ENCODE peak calls at places on chromosome 20, in four cellular contexts. T is SK-N-MC, M is H9, Y is amniotic stem cell. X is an unnamed sample.

GRCh38 chr20:6576721-6577120 is 190.8 kb upstream of the BMP2 start:
- DNase-seq in T (no peak), M (no peak), Y (no peak), X (no peak)

GRCh38 chr20:3146732-3147341 is 12.8 kb downstream of the FASTKD5 start:
- DNase-seq in T (no peak), M (no peak), Y (no peak), X (no peak)

GRCh38 chr20:50144362-50144761 is 9.2 kb downstream of the PEDS1 start:
- DNase-seq in T (no peak), M (no peak), Y (peak), X (peak)

GRCh38 chr20:50513169-50514034 is 3.2 kb downstream of the PTPN1 start:
- DNase-seq in T (no peak), M (no peak), Y (no peak), X (peak)

GRCh38 chr20:36317675-36318074 is 11.5 kb downstream of the DLGAP4 start:
- DNase-seq in T (no peak), M (peak), Y (no peak), X (no peak)

GRCh38 chr20:17228624-17229061 is 1.8 kb downstream of the PCSK2 start:
- DNase-seq in T (peak), M (peak), Y (no peak), X (no peak)

GRCh38 chr20:58554541-58554940 is 39.3 kb upstream of the APCDD1L start:
- DNase-seq in T (no peak), M (peak), Y (no peak), X (no peak)

GRCh38 chr20:815914-816606 is 17.5 kb upstream of the FAM110A start:
- DNase-seq in T (peak), M (peak), Y (no peak), X (no peak)

GRCh38 chr20:57133926-57134650 is 132.4 kb downstream of the BMP7 start:
- DNase-seq in T (no peak), M (no peak), Y (no peak), X (no peak)

GRCh38 chr20:49891486-49891885 is 23.8 kb downstream of the SPATA2 start:
- DNase-seq in T (no peak), M (no peak), Y (no peak), X (no peak)

GRCh38 chr20:2149507-2149906 is 47.9 kb downstream of the STK35 start:
- DNase-seq in T (no peak), M (no peak), Y (no peak), X (no peak)

GRCh38 chr20:1265226-1265915 is 723 bp upstream of the SNPH start:
- DNase-seq in T (no peak), M (no peak), Y (no peak), X (no peak)

GRCh38 chr20:38311100-38311499 is 7.1 kb downstream of the BPI start:
- DNase-seq in T (no peak), M (no peak), Y (no peak), X (no peak)

GRCh38 chr20:64031822-64032314 is 4.1 kb upstream of the C20orf204 start:
- DNase-seq in T (no peak), M (no peak), Y (no peak), X (no peak)

GRCh38 chr20:62117658-62118057 is 4.6 kb upstream of the LSM14B start:
- DNase-seq in T (no peak), M (no peak), Y (no peak), X (no peak)

GRCh38 chr20:18504479-18505060 is 3.2 kb upstream of the SEC23B start:
- DNase-seq in T (no peak), M (peak), Y (no peak), X (no peak)

GRCh38 chr20:47998736-47999135 is 213.5 kb upstream of the SULF2 start:
- DNase-seq in T (no peak), M (no peak), Y (no peak), X (no peak)

GRCh38 chr20:20860078-20860806 is 147.8 kb upstream of the RALGAPA2 start:
- DNase-seq in T (peak), M (peak), Y (peak), X (peak)

GRCh38 chr20:57033994-57034393 is 232.4 kb downstream of the BMP7 start:
- DNase-seq in T (no peak), M (no peak), Y (no peak), X (no peak)

GRCh38 chr20:24672886-24673677 is 203.7 kb downstream of the SYNDIG1 start:
- DNase-seq in T (no peak), M (no peak), Y (peak), X (peak)

GRCh38 chr20:25408170-25408547 is 686 bp downstream of the GINS1 start:
- DNase-seq in T (no peak), M (no peak), Y (no peak), X (no peak)

GRCh38 chr20:59004763-59005522 is 2.1 kb downstream of the CTSZ start:
- DNase-seq in T (no peak), M (no peak), Y (no peak), X (no peak)

GRCh38 chr20:32960849-32961731 is 43.1 kb downstream of the SUN5 start:
- DNase-seq in T (no peak), M (no peak), Y (no peak), X (no peak)

GRCh38 chr20:34037767-34038166 is 44.1 kb downstream of the RALY start:
- DNase-seq in T (no peak), M (no peak), Y (no peak), X (no peak)

GRCh38 chr20:10671850-10672578 is 1.8 kb downstream of the JAG1 start:
- DNase-seq in T (no peak), M (peak), Y (no peak), X (no peak)

GRCh38 chr20:51095755-51096509 is 73.0 kb upstream of the KCNG1 start:
- DNase-seq in T (no peak), M (no peak), Y (no peak), X (no peak)

GRCh38 chr20:49575551-49576060 is 7.7 kb upstream of the PTGIS start:
- DNase-seq in T (no peak), M (peak), Y (no peak), X (no peak)

GRCh38 chr20:19019734-19020364 is 192.6 kb upstream of the SLC24A3 start:
- DNase-seq in T (no peak), M (no peak), Y (no peak), X (no peak)

GRCh38 chr20:14064333-14064732 is 69.0 kb downstream of the MACROD2 start:
- DNase-seq in T (no peak), M (no peak), Y (no peak), X (no peak)

GRCh38 chr20:64228751-64229518 is 26.6 kb upstream of the PCMTD2 start:
- DNase-seq in T (no peak), M (no peak), Y (no peak), X (no peak)

GRCh38 chr20:22815584-22815983 is 219.5 kb upstream of the SSTR4 start:
- DNase-seq in T (no peak), M (no peak), Y (no peak), X (no peak)

GRCh38 chr20:36666181-36666740 is 20.3 kb upstream of the SLA2 start:
- DNase-seq in T (no peak), M (no peak), Y (no peak), X (no peak)

GRCh38 chr20:51184289-51184688 is 161.4 kb upstream of the KCNG1 start:
- DNase-seq in T (no peak), M (no peak), Y (no peak), X (peak)

GRCh38 chr20:31675828-31676533 is 38.3 kb downstream of the COX4I2 start:
- DNase-seq in T (no peak), M (no peak), Y (no peak), X (peak)

GRCh38 chr20:50582591-50583234 is 72.5 kb downstream of the PTPN1 start:
- DNase-seq in T (no peak), M (no peak), Y (no peak), X (no peak)

GRCh38 chr20:63706852-63707557 is 771 bp downstream of the ARFRP1 start:
- DNase-seq in T (no peak), M (peak), Y (no peak), X (no peak)

GRCh38 chr20:44104807-44105517 is 82.0 kb downstream of the JPH2 start:
- DNase-seq in T (no peak), M (no peak), Y (peak), X (no peak)

GRCh38 chr20:10356628-10357027 is 77.4 kb downstream of the MKKS start:
- DNase-seq in T (no peak), M (no peak), Y (no peak), X (no peak)

GRCh38 chr20:63829943-63830820 is 882 bp downstream of the ZBTB46 start:
- DNase-seq in T (no peak), M (no peak), Y (no peak), X (no peak)